ENCODE peak calls at places on chromosome 4, in nine cellular contexts. H is GM23248, W is mesendoderm, G is SK-N-SH, I is mammary epithelial cell, K is IMR-90, J is PC-3, Z is HepG2, Q is endodermal cell. O is an unnamed sample.

GRCh38 chr4:106583567-106583966 is 215.0 kb upstream of the GIMD1 start:
- DNase-seq in I (peak), K (peak), G (no peak), J (peak), Q (no peak), Z (no peak), H (peak), W (peak), O (peak)

GRCh38 chr4:79638735-79639134 is 230.7 kb upstream of the GK2 start:
- DNase-seq in K (no peak), W (no peak), Q (no peak), Z (no peak), I (no peak), H (no peak), G (no peak), J (no peak), O (no peak)

GRCh38 chr4:7194251-7195137 is 2.2 kb downstream of the SORCS2 start:
- DNase-seq in G (peak), W (peak), Q (peak), I (no peak), H (peak), Z (no peak), J (peak), K (no peak), O (no peak)

GRCh38 chr4:185023471-185023870 is 5.2 kb downstream of the HELT start:
- DNase-seq in H (no peak), Q (no peak), Z (no peak), K (no peak), J (no peak), I (no peak), W (no peak), G (no peak), O (no peak)

GRCh38 chr4:171203425-171203824 is 609.8 kb upstream of the GALNTL6 start:
- DNase-seq in I (peak), K (no peak), Q (no peak), Z (no peak), J (peak), W (peak), H (no peak), G (no peak), O (peak)

GRCh38 chr4:57137261-57137660 is 27.1 kb upstream of the IGFBP7 start:
- DNase-seq in W (no peak), K (no peak), I (no peak), G (no peak), Q (no peak), H (no peak), J (peak), Z (no peak), O (peak)

GRCh38 chr4:25890653-25891485 is 23.2 kb upstream of the SMIM20 start:
- DNase-seq in Q (peak), K (no peak), J (no peak), W (peak), H (no peak), G (no peak), Z (no peak), I (no peak), O (no peak)

GRCh38 chr4:22556411-22556969 is 40.6 kb upstream of the ADGRA3 start:
- DNase-seq in G (no peak), Q (no peak), K (no peak), Z (no peak), J (peak), H (no peak), I (no peak), W (no peak), O (no peak)

GRCh38 chr4:48470570-48470969 is 12.6 kb upstream of the SLC10A4 start:
- DNase-seq in I (no peak), H (peak), W (no peak), G (no peak), J (no peak), Z (no peak), K (no peak), Q (no peak), O (peak)

GRCh38 chr4:139655116-139655515 is 10.5 kb upstream of the MGST2 start:
- DNase-seq in H (peak), J (peak), W (peak), K (peak), Z (peak), G (peak), Q (no peak), I (peak), O (peak)

GRCh38 chr4:23741586-23742240 is 148.1 kb downstream of the PPARGC1A start:
- DNase-seq in H (no peak), G (no peak), K (no peak), W (no peak), I (no peak), Z (no peak), Q (no peak), J (no peak), O (no peak)

GRCh38 chr4:21780158-21780557 is 168.4 kb downstream of the KCNIP4 start:
- DNase-seq in Q (no peak), H (peak), K (peak), J (no peak), Z (no peak), G (no peak), I (peak), W (no peak), O (peak)

GRCh38 chr4:8664976-8665375 is 72.4 kb downstream of the CPZ start:
- DNase-seq in W (no peak), I (no peak), G (no peak), Z (no peak), H (no peak), Q (peak), J (no peak), K (no peak), O (no peak)

GRCh38 chr4:39587881-39588280 is 50.8 kb downstream of the SMIM14 start:
- DNase-seq in H (peak), Q (no peak), W (no peak), G (no peak), Z (no peak), K (peak), J (no peak), I (peak), O (peak)
- H3K27ac ChIP-seq in H (peak), Q (no peak), W (no peak), G (no peak), Z (no peak), K (no peak), J (no peak), I (no peak), O (peak)

GRCh38 chr4:119676101-119676500 is 47.5 kb upstream of the PDE5A start:
- DNase-seq in Q (no peak), H (no peak), I (no peak), K (no peak), G (no peak), Z (no peak), J (no peak), W (no peak), O (no peak)

GRCh38 chr4:119682080-119682479 is 53.5 kb upstream of the PDE5A start:
- DNase-seq in H (no peak), I (no peak), J (peak), K (peak), W (no peak), Q (no peak), Z (no peak), G (no peak), O (no peak)

GRCh38 chr4:119679251-119679650 is 50.6 kb upstream of the PDE5A start:
- DNase-seq in K (peak), W (no peak), J (no peak), G (no peak), Z (no peak), H (no peak), I (no peak), Q (no peak), O (peak)

GRCh38 chr4:119683518-119683917 is 54.9 kb upstream of the PDE5A start:
- DNase-seq in K (peak), I (no peak), Z (no peak), G (no peak), W (no peak), Q (no peak), J (peak), H (peak), O (peak)

DNA sequence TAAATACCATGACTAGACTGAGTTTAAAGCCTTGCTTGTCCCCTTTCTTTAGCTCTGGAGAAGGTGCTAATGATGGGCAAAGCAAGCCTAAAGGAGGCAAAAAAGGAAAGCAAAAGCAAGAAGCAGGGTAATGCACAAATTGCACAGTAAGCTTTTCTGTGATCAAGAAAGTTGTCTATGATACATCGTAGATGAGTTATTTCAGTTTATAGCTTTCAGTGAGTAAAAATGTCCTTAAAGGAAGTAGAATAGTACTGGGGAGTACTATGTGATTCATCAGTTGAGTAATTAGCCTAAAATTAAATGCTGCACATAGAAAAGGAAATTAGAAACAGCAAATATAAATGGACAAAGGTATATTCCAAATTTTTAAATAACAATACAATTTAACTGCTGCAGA is 50.2 kb upstream of the PDE5A start:
- DNase-seq in W (no peak), J (peak), I (no peak), G (no peak), Z (no peak), Q (no peak), K (peak), H (peak), O (peak)
- H3K4me3 ChIP-seq in W (no peak), J (peak), I (no peak), G (no peak), Z (no peak), Q (no peak), K (peak), H (peak), O (no peak)

GRCh38 chr4:88035292-88035691 is 27.9 kb downstream of the PKD2 start:
- DNase-seq in W (no peak), K (no peak), Z (no peak), G (no peak), I (no peak), H (no peak), J (no peak), Q (no peak), O (no peak)
- H3K9ac ChIP-seq in W (no peak), K (no peak), Z (no peak), G (no peak), I (no peak), H (no peak), J (no peak), Q (no peak), O (no peak)

DNA sequence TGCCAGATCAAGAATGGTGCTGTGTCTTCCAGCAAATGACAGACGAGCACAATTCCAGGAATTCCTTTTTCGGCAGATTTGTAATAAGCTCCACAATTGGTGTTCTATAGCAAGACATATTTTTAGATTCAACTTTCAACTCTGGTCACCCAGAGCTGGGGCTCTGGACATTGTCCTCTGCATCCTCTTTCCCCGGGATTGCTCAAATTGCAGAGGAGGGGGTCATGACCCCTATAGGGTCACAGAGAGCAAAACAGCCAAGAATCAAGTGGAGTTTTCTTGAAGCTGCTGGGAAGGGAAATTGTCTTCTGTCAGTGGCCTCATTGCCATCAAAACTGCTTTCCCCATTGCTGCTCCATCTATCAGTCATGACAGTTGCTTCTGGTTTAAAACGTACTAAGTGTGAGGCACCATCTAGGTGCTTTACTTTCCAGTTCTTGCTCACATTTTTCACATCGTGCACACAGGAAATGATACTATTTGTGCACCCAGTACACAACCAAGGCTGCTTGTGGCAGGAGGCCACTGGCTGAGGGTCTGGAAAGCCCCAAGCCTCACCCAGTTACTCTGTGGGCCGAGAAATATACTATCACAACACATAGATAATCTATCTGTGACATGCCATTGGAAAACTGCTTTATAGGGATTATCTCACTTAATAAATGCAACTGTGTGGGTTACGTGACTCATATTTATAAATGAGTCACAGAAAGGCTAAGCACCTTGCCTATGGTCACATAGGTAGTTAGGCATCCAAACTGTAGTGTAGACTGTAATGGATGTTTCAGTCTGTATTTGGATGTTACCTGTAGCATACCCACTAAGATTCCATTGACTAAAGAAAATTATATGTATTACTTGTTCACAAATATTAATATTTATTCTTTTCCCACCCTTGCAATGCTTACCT is 91.7 kb upstream of the PHOX2B start:
- DNase-seq in I (peak), K (no peak), H (no peak), J (peak), Z (no peak), Q (no peak), W (no peak), G (no peak), O (no peak)
- H3K27ac ChIP-seq in I (no peak), K (no peak), H (no peak), J (no peak), Z (no peak), Q (no peak), W (no peak), G (no peak), O (no peak)